ENCODE peak calls at places on chromosome 4, in five cellular contexts. One of them, this sample, is unnamed.

GRCh38 chr4:7129871-7130609 is 62.2 kb upstream of the GRPEL1 start:
- DNase-seq in H1: no peak
- DNase-seq in lower leg skin: no peak
- DNase-seq in fibroblast of the aortic adventitia: no peak
- DNase-seq in nephron progenitor cell: no peak
- DNase-seq in this sample: no peak

GRCh38 chr4:37224832-37225231 is 19.7 kb upstream of the NWD2 start:
- DNase-seq in H1: no peak
- DNase-seq in lower leg skin: no peak
- DNase-seq in fibroblast of the aortic adventitia: no peak
- DNase-seq in nephron progenitor cell: no peak
- DNase-seq in this sample: no peak

GRCh38 chr4:150314031-150314430 is 235.8 kb downstream of the DCLK2 start:
- DNase-seq in H1: no peak
- DNase-seq in lower leg skin: no peak
- DNase-seq in fibroblast of the aortic adventitia: no peak
- DNase-seq in nephron progenitor cell: no peak
- DNase-seq in this sample: no peak

GRCh38 chr4:87103691-87104187 is 116.7 kb downstream of the KLHL8 start:
- DNase-seq in H1: no peak
- DNase-seq in lower leg skin: no peak
- DNase-seq in fibroblast of the aortic adventitia: peak; percentile 87
- DNase-seq in nephron progenitor cell: no peak
- DNase-seq in this sample: no peak

GRCh38 chr4:113880240-113881028 is 99.0 kb downstream of the ARSJ start:
- DNase-seq in H1: no peak
- DNase-seq in lower leg skin: no peak
- DNase-seq in fibroblast of the aortic adventitia: peak; percentile 61
- DNase-seq in nephron progenitor cell: no peak
- DNase-seq in this sample: no peak

GRCh38 chr4:105666693-105667092 is 41.8 kb downstream of the INTS12 start:
- DNase-seq in H1: no peak
- DNase-seq in lower leg skin: no peak
- DNase-seq in fibroblast of the aortic adventitia: peak; percentile 10
- DNase-seq in nephron progenitor cell: no peak
- DNase-seq in this sample: no peak

GRCh38 chr4:123674752-123675151 is 278.2 kb downstream of the SPRY1 start:
- DNase-seq in H1: no peak
- DNase-seq in lower leg skin: no peak
- DNase-seq in fibroblast of the aortic adventitia: peak; percentile 11
- DNase-seq in nephron progenitor cell: no peak
- DNase-seq in this sample: no peak

GRCh38 chr4:71126719-71127118 is 133.3 kb downstream of the DCK start:
- DNase-seq in H1: no peak
- DNase-seq in lower leg skin: no peak
- DNase-seq in fibroblast of the aortic adventitia: peak; percentile 86
- DNase-seq in nephron progenitor cell: no peak
- DNase-seq in this sample: no peak

GRCh38 chr4:41526628-41527027 is 11.3 kb upstream of the LIMCH1 start:
- DNase-seq in H1: no peak
- DNase-seq in lower leg skin: no peak
- DNase-seq in fibroblast of the aortic adventitia: no peak
- DNase-seq in nephron progenitor cell: no peak
- DNase-seq in this sample: no peak

GRCh38 chr4:145435646-145436045 is 46.0 kb upstream of the SMAD1 start:
- DNase-seq in H1: no peak
- DNase-seq in lower leg skin: no peak
- DNase-seq in fibroblast of the aortic adventitia: no peak
- DNase-seq in nephron progenitor cell: no peak
- DNase-seq in this sample: no peak

GRCh38 chr4:15691346-15692140 is 9.9 kb downstream of the FAM200B start:
- DNase-seq in H1: no peak
- DNase-seq in lower leg skin: no peak
- DNase-seq in fibroblast of the aortic adventitia: peak; percentile 47
- DNase-seq in nephron progenitor cell: no peak
- DNase-seq in this sample: no peak

GRCh38 chr4:5787311-5787710 is 76.3 kb downstream of the EVC start:
- DNase-seq in H1: no peak
- DNase-seq in lower leg skin: peak; percentile 72
- DNase-seq in fibroblast of the aortic adventitia: no peak
- DNase-seq in nephron progenitor cell: no peak
- DNase-seq in this sample: peak; percentile 7

GRCh38 chr4:163048447-163048846 is 118.2 kb downstream of the NAF1 start:
- DNase-seq in H1: peak; percentile 2
- DNase-seq in lower leg skin: no peak
- DNase-seq in fibroblast of the aortic adventitia: peak; percentile 4
- DNase-seq in nephron progenitor cell: peak; percentile 15
- DNase-seq in this sample: no peak

GRCh38 chr4:55866290-55866907 is 13.0 kb downstream of the EXOC1 start:
- DNase-seq in H1: no peak
- DNase-seq in lower leg skin: no peak
- DNase-seq in fibroblast of the aortic adventitia: peak; percentile 95
- DNase-seq in nephron progenitor cell: no peak
- DNase-seq in this sample: no peak

GRCh38 chr4:68342139-68342538 is 7.8 kb downstream of the YTHDC1 start:
- DNase-seq in H1: no peak
- DNase-seq in lower leg skin: no peak
- DNase-seq in fibroblast of the aortic adventitia: peak; percentile 46
- DNase-seq in nephron progenitor cell: no peak
- DNase-seq in this sample: no peak

GRCh38 chr4:77819836-77820679 is 890 bp upstream of the CNOT6L start:
- DNase-seq in H1: no peak
- DNase-seq in lower leg skin: peak; percentile 99
- DNase-seq in fibroblast of the aortic adventitia: peak; percentile 74
- DNase-seq in nephron progenitor cell: peak; percentile 93
- DNase-seq in this sample: peak; percentile 93
- TF ChIP-seq CTCF in H1: no peak
- TF ChIP-seq CTCF in lower leg skin: no peak
- TF ChIP-seq CTCF in fibroblast of the aortic adventitia: no peak
- TF ChIP-seq CTCF in nephron progenitor cell: no peak
- TF ChIP-seq CTCF in this sample: no peak

DNA sequence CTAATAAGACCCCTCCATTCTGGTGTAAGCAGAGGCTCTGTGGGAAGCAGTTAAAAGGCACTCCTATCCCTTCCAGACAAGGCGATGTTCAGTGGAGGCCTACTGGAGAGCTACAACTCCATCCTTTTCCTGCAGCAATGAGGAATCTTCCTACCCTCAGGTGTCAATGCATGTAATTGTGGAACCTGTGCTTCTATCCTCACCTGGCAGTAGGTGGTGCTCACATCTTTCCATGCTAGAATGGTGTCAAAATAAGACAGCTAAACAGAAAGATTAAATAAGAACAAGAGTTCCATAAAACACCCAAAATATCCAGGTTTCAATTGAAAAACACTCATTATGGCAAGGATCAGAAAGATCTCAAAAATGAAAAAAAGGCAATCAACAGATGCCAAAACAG is 224.6 kb downstream of the IL15 start:
- DNase-seq in H1: no peak
- DNase-seq in lower leg skin: no peak
- DNase-seq in fibroblast of the aortic adventitia: no peak
- DNase-seq in nephron progenitor cell: no peak
- DNase-seq in this sample: no peak
- TF ChIP-seq CTCF in H1: no peak
- TF ChIP-seq CTCF in lower leg skin: no peak
- TF ChIP-seq CTCF in fibroblast of the aortic adventitia: no peak
- TF ChIP-seq CTCF in nephron progenitor cell: no peak
- TF ChIP-seq CTCF in this sample: no peak

DNA sequence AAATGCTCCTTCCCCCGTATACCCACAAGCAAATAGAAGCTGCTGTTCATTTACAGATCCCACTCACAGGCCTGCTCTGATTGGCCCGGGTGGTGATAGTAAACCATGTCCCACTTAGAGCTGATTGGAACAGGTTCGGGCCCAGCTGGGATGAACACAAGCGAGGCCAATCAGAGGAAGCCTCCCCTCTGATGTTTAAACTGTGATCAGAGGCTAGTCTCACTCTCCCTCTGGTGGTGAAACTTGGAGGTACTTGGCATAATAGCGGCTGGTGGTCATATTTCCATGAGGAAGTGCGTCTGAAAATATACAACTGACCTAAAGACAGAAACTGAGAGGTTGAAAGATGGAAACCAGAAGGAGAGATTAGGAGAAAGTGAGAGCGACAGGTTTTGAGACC is 51.5 kb upstream of the TRPC3 start:
- DNase-seq in H1: peak; percentile 33
- DNase-seq in lower leg skin: no peak
- DNase-seq in fibroblast of the aortic adventitia: peak; percentile 34
- DNase-seq in nephron progenitor cell: peak; percentile 12
- DNase-seq in this sample: no peak
- TF ChIP-seq CTCF in H1: peak; percentile 23
- TF ChIP-seq CTCF in lower leg skin: no peak
- TF ChIP-seq CTCF in fibroblast of the aortic adventitia: peak; percentile 46
- TF ChIP-seq CTCF in nephron progenitor cell: peak; percentile 30
- TF ChIP-seq CTCF in this sample: peak; percentile 58

GRCh38 chr4:186727977-186728519 is 4.4 kb upstream of the FAT1 start:
- DNase-seq in H1: no peak
- DNase-seq in lower leg skin: no peak
- DNase-seq in fibroblast of the aortic adventitia: no peak
- DNase-seq in nephron progenitor cell: peak; percentile 29
- DNase-seq in this sample: no peak
- TF ChIP-seq CTCF in H1: peak; percentile 34
- TF ChIP-seq CTCF in lower leg skin: no peak
- TF ChIP-seq CTCF in fibroblast of the aortic adventitia: no peak
- TF ChIP-seq CTCF in nephron progenitor cell: no peak
- TF ChIP-seq CTCF in this sample: no peak

DNA sequence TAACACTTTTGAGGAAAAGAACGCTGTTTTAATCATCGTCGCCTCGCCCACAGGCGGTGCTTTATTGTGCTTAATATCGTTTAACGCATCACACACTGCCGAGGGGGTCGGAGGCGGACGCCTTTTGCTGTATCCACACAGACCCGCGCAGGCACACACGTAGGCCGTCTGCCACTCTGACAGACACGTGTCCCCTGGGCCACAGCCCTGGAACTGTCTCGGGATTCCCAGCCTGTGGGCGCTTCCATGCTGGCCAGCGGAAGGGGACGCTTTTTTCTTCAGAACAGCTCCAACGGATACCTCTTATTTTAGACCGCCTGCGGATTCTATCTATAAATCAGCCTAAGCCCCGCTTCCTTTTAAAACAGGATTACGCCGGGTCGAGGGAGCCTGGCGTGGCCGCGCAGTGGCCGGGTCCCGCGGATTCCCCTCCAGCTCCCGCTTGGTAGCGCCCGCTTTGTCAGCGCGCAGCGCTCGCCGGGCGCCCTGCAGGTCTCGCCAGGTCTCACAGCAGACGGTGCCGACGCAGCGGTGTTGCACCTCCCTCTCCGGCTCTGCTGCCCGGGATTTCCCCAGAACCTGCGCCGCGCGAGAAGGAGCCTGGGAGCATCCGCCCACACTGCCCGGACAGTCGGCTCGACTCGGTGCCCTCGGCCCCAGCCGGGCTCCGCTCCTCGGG is at the start of gene NOCT:
- DNase-seq in H1: peak; percentile 47
- DNase-seq in lower leg skin: peak; percentile 97
- DNase-seq in fibroblast of the aortic adventitia: peak; percentile 89
- DNase-seq in nephron progenitor cell: peak; percentile 88
- DNase-seq in this sample: peak; percentile 76
- TF ChIP-seq CTCF in H1: no peak
- TF ChIP-seq CTCF in lower leg skin: no peak
- TF ChIP-seq CTCF in fibroblast of the aortic adventitia: no peak
- TF ChIP-seq CTCF in nephron progenitor cell: no peak
- TF ChIP-seq CTCF in this sample: no peak

GRCh38 chr4:54842226-54843055 is 184.7 kb downstream of the KIT start:
- DNase-seq in H1: no peak
- DNase-seq in lower leg skin: no peak
- DNase-seq in fibroblast of the aortic adventitia: no peak
- DNase-seq in nephron progenitor cell: no peak
- DNase-seq in this sample: no peak

GRCh38 chr4:54843106-54843505 is 185.3 kb downstream of the KIT start:
- DNase-seq in H1: no peak
- DNase-seq in lower leg skin: no peak
- DNase-seq in fibroblast of the aortic adventitia: no peak
- DNase-seq in nephron progenitor cell: no peak
- DNase-seq in this sample: no peak

GRCh38 chr4:54843946-54844345 is 186.2 kb downstream of the KIT start:
- DNase-seq in H1: no peak
- DNase-seq in lower leg skin: no peak
- DNase-seq in fibroblast of the aortic adventitia: no peak
- DNase-seq in nephron progenitor cell: no peak
- DNase-seq in this sample: no peak

GRCh38 chr4:54840430-54840829 is 182.7 kb downstream of the KIT start:
- DNase-seq in H1: no peak
- DNase-seq in lower leg skin: no peak
- DNase-seq in fibroblast of the aortic adventitia: peak; percentile 2
- DNase-seq in nephron progenitor cell: no peak
- DNase-seq in this sample: no peak

GRCh38 chr4:54840992-54841768 is 183.4 kb downstream of the KIT start:
- DNase-seq in H1: no peak
- DNase-seq in lower leg skin: no peak
- DNase-seq in fibroblast of the aortic adventitia: peak; percentile 11
- DNase-seq in nephron progenitor cell: no peak
- DNase-seq in this sample: no peak
- TF ChIP-seq CTCF in H1: no peak
- TF ChIP-seq CTCF in lower leg skin: no peak
- TF ChIP-seq CTCF in fibroblast of the aortic adventitia: no peak
- TF ChIP-seq CTCF in nephron progenitor cell: no peak
- TF ChIP-seq CTCF in this sample: no peak

GRCh38 chr4:155974476-155974749 is 20.7 kb upstream of the CTSO start:
- DNase-seq in H1: no peak
- DNase-seq in lower leg skin: no peak
- DNase-seq in fibroblast of the aortic adventitia: no peak
- DNase-seq in nephron progenitor cell: no peak
- DNase-seq in this sample: no peak

GRCh38 chr4:155972098-155972497 is 18.4 kb upstream of the CTSO start:
- DNase-seq in H1: no peak
- DNase-seq in lower leg skin: no peak
- DNase-seq in fibroblast of the aortic adventitia: peak; percentile 62
- DNase-seq in nephron progenitor cell: no peak
- DNase-seq in this sample: no peak

GRCh38 chr4:155978810-155979209 is 25.1 kb upstream of the CTSO start:
- DNase-seq in H1: no peak
- DNase-seq in lower leg skin: no peak
- DNase-seq in fibroblast of the aortic adventitia: no peak
- DNase-seq in nephron progenitor cell: no peak
- DNase-seq in this sample: no peak

GRCh38 chr4:155973639-155974475 is 20.2 kb upstream of the CTSO start:
- DNase-seq in H1: no peak
- DNase-seq in lower leg skin: no peak
- DNase-seq in fibroblast of the aortic adventitia: peak; percentile 35
- DNase-seq in nephron progenitor cell: no peak
- DNase-seq in this sample: no peak

GRCh38 chr4:155974957-155975356 is 21.3 kb upstream of the CTSO start:
- DNase-seq in H1: no peak
- DNase-seq in lower leg skin: no peak
- DNase-seq in fibroblast of the aortic adventitia: no peak
- DNase-seq in nephron progenitor cell: no peak
- DNase-seq in this sample: no peak
- TF ChIP-seq CTCF in H1: no peak
- TF ChIP-seq CTCF in lower leg skin: no peak
- TF ChIP-seq CTCF in fibroblast of the aortic adventitia: no peak
- TF ChIP-seq CTCF in nephron progenitor cell: no peak
- TF ChIP-seq CTCF in this sample: no peak

GRCh38 chr4:39591290-39591689 is 47.4 kb downstream of the SMIM14 start:
- DNase-seq in H1: no peak
- DNase-seq in lower leg skin: no peak
- DNase-seq in fibroblast of the aortic adventitia: peak; percentile 62
- DNase-seq in nephron progenitor cell: no peak
- DNase-seq in this sample: no peak
- TF ChIP-seq CTCF in H1: no peak
- TF ChIP-seq CTCF in lower leg skin: no peak
- TF ChIP-seq CTCF in fibroblast of the aortic adventitia: peak; percentile 32
- TF ChIP-seq CTCF in nephron progenitor cell: no peak
- TF ChIP-seq CTCF in this sample: no peak

GRCh38 chr4:99362768-99363167 is 10.2 kb upstream of the ADH1C start:
- DNase-seq in H1: no peak
- DNase-seq in lower leg skin: no peak
- DNase-seq in fibroblast of the aortic adventitia: no peak
- DNase-seq in nephron progenitor cell: no peak
- DNase-seq in this sample: no peak
- TF ChIP-seq CTCF in H1: no peak
- TF ChIP-seq CTCF in lower leg skin: no peak
- TF ChIP-seq CTCF in fibroblast of the aortic adventitia: no peak
- TF ChIP-seq CTCF in nephron progenitor cell: no peak
- TF ChIP-seq CTCF in this sample: no peak

This sample was measured in mesothelial cell of epicardium.